ENCODE peak calls at places on chromosomes 4 and X, in ten cellular contexts. One of them, this sample, is unnamed.

GRCh38 chr4:4888695-4889094 is 29.2 kb downstream of the MSX1 start:
- DNase-seq in suprapubic skin: peak
- DNase-seq in mammary epithelial cell: no peak
- DNase-seq in stomach: no peak
- DNase-seq in psoas muscle: no peak
- DNase-seq in HFF-Myc: no peak
- DNase-seq in mucosa of descending colon: no peak
- DNase-seq in left lung: no peak
- DNase-seq in lower lobe of right lung: no peak
- DNase-seq in GM12865: no peak
- DNase-seq in this sample: peak

GRCh38 chrX:111387470-111387869 is 24.5 kb downstream of the DCX start:
- DNase-seq in suprapubic skin: no peak
- DNase-seq in mammary epithelial cell: no peak
- DNase-seq in stomach: no peak
- DNase-seq in psoas muscle: no peak
- DNase-seq in HFF-Myc: no peak
- DNase-seq in mucosa of descending colon: no peak
- DNase-seq in left lung: no peak
- DNase-seq in lower lobe of right lung: no peak
- DNase-seq in GM12865: no peak
- DNase-seq in this sample: no peak

GRCh38 chrX:153903991-153904957 is at the start of gene AVPR2:
- DNase-seq in suprapubic skin: no peak
- DNase-seq in mammary epithelial cell: no peak
- DNase-seq in stomach: no peak
- DNase-seq in psoas muscle: no peak
- DNase-seq in HFF-Myc: no peak
- DNase-seq in mucosa of descending colon: no peak
- DNase-seq in left lung: no peak
- DNase-seq in lower lobe of right lung: no peak
- DNase-seq in GM12865: no peak
- DNase-seq in this sample: no peak

GRCh38 chr4:7693711-7694110 is 245.9 kb downstream of the AFAP1 start:
- DNase-seq in suprapubic skin: no peak
- DNase-seq in mammary epithelial cell: no peak
- DNase-seq in stomach: no peak
- DNase-seq in psoas muscle: peak
- DNase-seq in HFF-Myc: no peak
- DNase-seq in mucosa of descending colon: no peak
- DNase-seq in left lung: no peak
- DNase-seq in lower lobe of right lung: peak
- DNase-seq in GM12865: no peak
- DNase-seq in this sample: no peak

GRCh38 chr4:152903658-152904057 is 32.5 kb upstream of the FHDC1 start:
- DNase-seq in suprapubic skin: no peak
- DNase-seq in mammary epithelial cell: no peak
- DNase-seq in stomach: no peak
- DNase-seq in psoas muscle: no peak
- DNase-seq in HFF-Myc: no peak
- DNase-seq in mucosa of descending colon: no peak
- DNase-seq in left lung: no peak
- DNase-seq in lower lobe of right lung: no peak
- DNase-seq in GM12865: no peak
- DNase-seq in this sample: no peak

GRCh38 chr4:145234086-145234694 is 53.8 kb upstream of the OTUD4 start:
- DNase-seq in suprapubic skin: no peak
- DNase-seq in mammary epithelial cell: peak
- DNase-seq in stomach: peak
- DNase-seq in psoas muscle: no peak
- DNase-seq in HFF-Myc: peak
- DNase-seq in mucosa of descending colon: peak
- DNase-seq in left lung: no peak
- DNase-seq in lower lobe of right lung: no peak
- DNase-seq in GM12865: peak
- DNase-seq in this sample: no peak

GRCh38 chrX:94831364-94831763 is 1157.4 kb downstream of the FAM133A start:
- DNase-seq in suprapubic skin: no peak
- DNase-seq in mammary epithelial cell: peak
- DNase-seq in stomach: no peak
- DNase-seq in psoas muscle: no peak
- DNase-seq in HFF-Myc: no peak
- DNase-seq in mucosa of descending colon: no peak
- DNase-seq in left lung: no peak
- DNase-seq in lower lobe of right lung: no peak
- DNase-seq in GM12865: no peak
- DNase-seq in this sample: no peak

GRCh38 chr4:25859429-25860148 is 3.2 kb downstream of the SEL1L3 start:
- DNase-seq in suprapubic skin: no peak
- DNase-seq in mammary epithelial cell: no peak
- DNase-seq in stomach: no peak
- DNase-seq in psoas muscle: no peak
- DNase-seq in HFF-Myc: no peak
- DNase-seq in mucosa of descending colon: peak
- DNase-seq in left lung: no peak
- DNase-seq in lower lobe of right lung: no peak
- DNase-seq in GM12865: peak
- DNase-seq in this sample: no peak

GRCh38 chr4:128572778-128573241 is 236.7 kb upstream of the JADE1 start:
- DNase-seq in suprapubic skin: no peak
- DNase-seq in mammary epithelial cell: peak
- DNase-seq in stomach: no peak
- DNase-seq in psoas muscle: no peak
- DNase-seq in HFF-Myc: no peak
- DNase-seq in mucosa of descending colon: no peak
- DNase-seq in left lung: no peak
- DNase-seq in lower lobe of right lung: no peak
- DNase-seq in GM12865: no peak
- DNase-seq in this sample: no peak

GRCh38 chrX:119693032-119693995 is at the start of gene SEPTIN6:
- DNase-seq in suprapubic skin: peak
- DNase-seq in mammary epithelial cell: peak
- DNase-seq in stomach: peak
- DNase-seq in psoas muscle: peak
- DNase-seq in HFF-Myc: no peak
- DNase-seq in mucosa of descending colon: peak
- DNase-seq in left lung: peak
- DNase-seq in lower lobe of right lung: peak
- DNase-seq in GM12865: peak
- DNase-seq in this sample: peak

GRCh38 chrX:119694601-119695534 is 1.9 kb upstream of the SEPTIN6 start:
- DNase-seq in suprapubic skin: no peak
- DNase-seq in mammary epithelial cell: no peak
- DNase-seq in stomach: no peak
- DNase-seq in psoas muscle: no peak
- DNase-seq in HFF-Myc: no peak
- DNase-seq in mucosa of descending colon: no peak
- DNase-seq in left lung: no peak
- DNase-seq in lower lobe of right lung: no peak
- DNase-seq in GM12865: no peak
- DNase-seq in this sample: no peak

GRCh38 chrX:119695535-119696050 is 2.6 kb upstream of the SEPTIN6 start:
- DNase-seq in suprapubic skin: no peak
- DNase-seq in mammary epithelial cell: no peak
- DNase-seq in stomach: no peak
- DNase-seq in psoas muscle: no peak
- DNase-seq in HFF-Myc: no peak
- DNase-seq in mucosa of descending colon: no peak
- DNase-seq in left lung: no peak
- DNase-seq in lower lobe of right lung: no peak
- DNase-seq in GM12865: no peak
- DNase-seq in this sample: no peak

GRCh38 chrX:119692241-119693031 is 532 bp downstream of the SEPTIN6 start:
- DNase-seq in suprapubic skin: no peak
- DNase-seq in mammary epithelial cell: peak
- DNase-seq in stomach: peak
- DNase-seq in psoas muscle: peak
- DNase-seq in HFF-Myc: no peak
- DNase-seq in mucosa of descending colon: peak
- DNase-seq in left lung: peak
- DNase-seq in lower lobe of right lung: peak
- DNase-seq in GM12865: peak
- DNase-seq in this sample: no peak

GRCh38 chrX:119693996-119694451 is 1.1 kb upstream of the SEPTIN6 start:
- DNase-seq in suprapubic skin: no peak
- DNase-seq in mammary epithelial cell: no peak
- DNase-seq in stomach: no peak
- DNase-seq in psoas muscle: no peak
- DNase-seq in HFF-Myc: no peak
- DNase-seq in mucosa of descending colon: no peak
- DNase-seq in left lung: no peak
- DNase-seq in lower lobe of right lung: no peak
- DNase-seq in GM12865: no peak
- DNase-seq in this sample: no peak
- H3K4me3 ChIP-seq in suprapubic skin: peak
- H3K4me3 ChIP-seq in mammary epithelial cell: no peak
- H3K4me3 ChIP-seq in stomach: peak
- H3K4me3 ChIP-seq in psoas muscle: peak
- H3K4me3 ChIP-seq in HFF-Myc: peak
- H3K4me3 ChIP-seq in mucosa of descending colon: no peak
- H3K4me3 ChIP-seq in left lung: peak
- H3K4me3 ChIP-seq in lower lobe of right lung: peak
- H3K4me3 ChIP-seq in GM12865: peak
- H3K4me3 ChIP-seq in this sample: peak

DNA sequence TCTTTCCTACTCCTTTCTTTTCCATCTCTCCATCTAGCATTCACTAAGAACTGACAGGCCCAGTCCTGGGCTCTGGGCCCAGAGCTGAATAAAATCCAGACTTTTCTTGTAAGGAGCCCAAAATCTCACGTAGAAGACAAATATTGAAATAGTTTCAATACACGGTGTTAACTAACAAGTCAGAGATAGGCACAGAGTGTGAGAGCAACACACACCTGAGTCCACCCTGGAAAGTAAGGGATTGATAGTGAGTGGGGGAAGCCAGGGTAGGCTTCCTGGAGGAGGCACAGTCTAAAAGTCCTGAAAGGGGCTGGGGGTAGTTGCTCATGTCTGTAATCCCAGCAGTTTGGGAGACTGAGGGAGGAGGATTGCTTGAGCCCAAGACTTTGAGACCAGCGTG is 73.1 kb upstream of the EFNB1 start:
- DNase-seq in suprapubic skin: no peak
- DNase-seq in mammary epithelial cell: no peak
- DNase-seq in stomach: no peak
- DNase-seq in psoas muscle: no peak
- DNase-seq in HFF-Myc: no peak
- DNase-seq in mucosa of descending colon: no peak
- DNase-seq in left lung: no peak
- DNase-seq in lower lobe of right lung: no peak
- DNase-seq in GM12865: no peak
- DNase-seq in this sample: peak
- H3K4me3 ChIP-seq in suprapubic skin: no peak
- H3K4me3 ChIP-seq in mammary epithelial cell: no peak
- H3K4me3 ChIP-seq in stomach: no peak
- H3K4me3 ChIP-seq in psoas muscle: no peak
- H3K4me3 ChIP-seq in HFF-Myc: no peak
- H3K4me3 ChIP-seq in mucosa of descending colon: no peak
- H3K4me3 ChIP-seq in left lung: no peak
- H3K4me3 ChIP-seq in lower lobe of right lung: no peak
- H3K4me3 ChIP-seq in GM12865: no peak
- H3K4me3 ChIP-seq in this sample: no peak

GRCh38 chrX:48829016-48829735 is 2.9 kb downstream of the ERAS start:
- DNase-seq in suprapubic skin: no peak
- DNase-seq in mammary epithelial cell: no peak
- DNase-seq in stomach: no peak
- DNase-seq in psoas muscle: no peak
- DNase-seq in HFF-Myc: no peak
- DNase-seq in mucosa of descending colon: no peak
- DNase-seq in left lung: no peak
- DNase-seq in lower lobe of right lung: no peak
- DNase-seq in GM12865: no peak
- DNase-seq in this sample: no peak

GRCh38 chrX:48826876-48827653 is 752 bp downstream of the ERAS start:
- DNase-seq in suprapubic skin: no peak
- DNase-seq in mammary epithelial cell: no peak
- DNase-seq in stomach: no peak
- DNase-seq in psoas muscle: no peak
- DNase-seq in HFF-Myc: no peak
- DNase-seq in mucosa of descending colon: no peak
- DNase-seq in left lung: no peak
- DNase-seq in lower lobe of right lung: no peak
- DNase-seq in GM12865: no peak
- DNase-seq in this sample: no peak

GRCh38 chrX:48826135-48826875 is at the start of gene ERAS:
- DNase-seq in suprapubic skin: no peak
- DNase-seq in mammary epithelial cell: no peak
- DNase-seq in stomach: no peak
- DNase-seq in psoas muscle: no peak
- DNase-seq in HFF-Myc: no peak
- DNase-seq in mucosa of descending colon: no peak
- DNase-seq in left lung: no peak
- DNase-seq in lower lobe of right lung: no peak
- DNase-seq in GM12865: peak
- DNase-seq in this sample: no peak

GRCh38 chrX:48824066-48824465 is 2.2 kb upstream of the ERAS start:
- DNase-seq in suprapubic skin: no peak
- DNase-seq in mammary epithelial cell: no peak
- DNase-seq in stomach: no peak
- DNase-seq in psoas muscle: no peak
- DNase-seq in HFF-Myc: no peak
- DNase-seq in mucosa of descending colon: no peak
- DNase-seq in left lung: no peak
- DNase-seq in lower lobe of right lung: no peak
- DNase-seq in GM12865: no peak
- DNase-seq in this sample: no peak

DNA sequence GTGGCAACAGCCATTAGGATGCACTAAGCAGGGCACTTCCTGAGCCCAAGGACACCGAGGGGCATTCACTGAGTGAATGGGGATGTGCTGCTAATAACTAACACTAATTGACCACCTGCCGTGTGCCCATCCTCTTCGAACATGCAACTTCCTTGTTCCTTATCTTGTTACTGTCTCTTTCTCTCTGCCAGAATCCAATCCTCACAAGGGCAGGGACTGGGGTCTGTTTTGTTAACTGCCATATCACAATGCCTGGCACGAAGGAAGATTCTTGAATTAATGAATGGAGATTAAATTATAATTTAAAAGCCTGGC is 1.3 kb downstream of the ERAS start:
- DNase-seq in suprapubic skin: no peak
- DNase-seq in mammary epithelial cell: no peak
- DNase-seq in stomach: no peak
- DNase-seq in psoas muscle: no peak
- DNase-seq in HFF-Myc: no peak
- DNase-seq in mucosa of descending colon: no peak
- DNase-seq in left lung: no peak
- DNase-seq in lower lobe of right lung: no peak
- DNase-seq in GM12865: no peak
- DNase-seq in this sample: no peak
- H3K4me3 ChIP-seq in suprapubic skin: no peak
- H3K4me3 ChIP-seq in mammary epithelial cell: no peak
- H3K4me3 ChIP-seq in stomach: no peak
- H3K4me3 ChIP-seq in psoas muscle: no peak
- H3K4me3 ChIP-seq in HFF-Myc: no peak
- H3K4me3 ChIP-seq in mucosa of descending colon: no peak
- H3K4me3 ChIP-seq in left lung: no peak
- H3K4me3 ChIP-seq in lower lobe of right lung: no peak
- H3K4me3 ChIP-seq in GM12865: no peak
- H3K4me3 ChIP-seq in this sample: no peak

DNA sequence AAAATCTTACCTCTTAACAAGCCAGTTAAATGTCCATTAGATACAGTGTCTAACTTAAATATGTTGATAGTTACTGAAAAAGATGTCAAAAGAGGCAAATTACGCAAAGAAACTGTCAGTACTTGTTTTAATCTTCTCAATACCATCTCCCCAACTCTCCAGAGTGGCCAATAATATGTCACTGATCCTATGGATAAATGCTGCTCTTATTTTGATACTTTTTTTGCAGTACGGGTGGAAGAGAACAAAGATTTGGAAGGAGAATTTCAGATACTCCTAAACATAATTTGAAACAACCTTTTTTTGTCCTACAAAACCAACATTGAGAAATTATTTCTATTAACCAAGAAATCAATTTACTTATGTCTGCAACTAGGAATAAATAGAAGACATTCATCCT is 192.6 kb downstream of the CBR4 start:
- DNase-seq in suprapubic skin: no peak
- DNase-seq in mammary epithelial cell: no peak
- DNase-seq in stomach: no peak
- DNase-seq in psoas muscle: no peak
- DNase-seq in HFF-Myc: no peak
- DNase-seq in mucosa of descending colon: no peak
- DNase-seq in left lung: no peak
- DNase-seq in lower lobe of right lung: no peak
- DNase-seq in GM12865: no peak
- DNase-seq in this sample: no peak
- H3K4me3 ChIP-seq in suprapubic skin: peak
- H3K4me3 ChIP-seq in mammary epithelial cell: no peak
- H3K4me3 ChIP-seq in stomach: peak
- H3K4me3 ChIP-seq in psoas muscle: peak
- H3K4me3 ChIP-seq in HFF-Myc: no peak
- H3K4me3 ChIP-seq in mucosa of descending colon: no peak
- H3K4me3 ChIP-seq in left lung: no peak
- H3K4me3 ChIP-seq in lower lobe of right lung: no peak
- H3K4me3 ChIP-seq in GM12865: no peak
- H3K4me3 ChIP-seq in this sample: peak

This sample was measured in coronary artery.